ENCODE peak calls at places on chromosomes 2 and 18, in five cellular contexts. T, A, R, L and Q are unnamed samples.

GRCh38 chr2:160720098-160720497 is 226.5 kb upstream of the RBMS1 start:
- DNase-seq in A (no peak), R (no peak), L (no peak), T (no peak), Q (no peak)

GRCh38 chr2:178229927-178230326 is 35.6 kb downstream of the OSBPL6 start:
- DNase-seq in T (no peak), A (no peak), L (no peak), R (no peak), Q (no peak)

GRCh38 chr2:43464546-43464945 is 131.3 kb downstream of the THADA start:
- DNase-seq in T (no peak), L (no peak), A (no peak), R (no peak), Q (no peak)

GRCh38 chr18:31203086-31203793 is 40.6 kb upstream of the DSC1 start:
- DNase-seq in L (no peak), R (no peak), T (no peak), A (no peak), Q (no peak)

GRCh38 chr2:223865124-223865523 is 27.7 kb upstream of the AP1S3 start:
- DNase-seq in R (no peak), T (no peak), L (no peak), A (no peak), Q (no peak)

GRCh38 chr2:105179469-105180372 is 61.8 kb upstream of the GPR45 start:
- DNase-seq in L (peak), T (no peak), R (no peak), A (peak), Q (peak)

GRCh38 chr18:78831603-78832002 is 148.0 kb upstream of the SALL3 start:
- DNase-seq in A (no peak), R (no peak), L (no peak), T (no peak), Q (no peak)

GRCh38 chr2:1478311-1479305 is 65.3 kb downstream of the TPO start:
- DNase-seq in T (no peak), R (no peak), A (no peak), L (no peak), Q (no peak)

GRCh38 chr2:119794237-119794636 is 34.5 kb downstream of the PTPN4 start:
- DNase-seq in A (no peak), R (no peak), L (no peak), T (no peak), Q (no peak)

GRCh38 chr18:74796928-74797576 is 199.4 kb downstream of the ZNF407 start:
- DNase-seq in R (no peak), L (peak), T (no peak), A (no peak), Q (no peak)

GRCh38 chr2:23669413-23670244 is 257.3 kb downstream of the ATAD2B start:
- DNase-seq in T (no peak), R (peak), A (peak), L (no peak), Q (no peak)

GRCh38 chr18:34848156-34848555 is 138.1 kb downstream of the DTNA start:
- DNase-seq in T (no peak), R (no peak), L (no peak), A (no peak), Q (no peak)

GRCh38 chr2:101830555-101830954 is 133.0 kb downstream of the MAP4K4 start:
- DNase-seq in A (no peak), L (peak), T (no peak), R (no peak), Q (no peak)

GRCh38 chr2:15177103-15177502 is 384.0 kb downstream of the NBAS start:
- DNase-seq in T (peak), A (no peak), L (peak), R (no peak), Q (no peak)

GRCh38 chr2:17195016-17195415 is 323.2 kb downstream of the RAD51AP2 start:
- DNase-seq in L (no peak), R (no peak), T (no peak), A (no peak), Q (no peak)

GRCh38 chr2:189570565-189570964 is 10.0 kb downstream of the SLC40A1 start:
- DNase-seq in L (peak), T (no peak), R (no peak), A (no peak), Q (no peak)

GRCh38 chr18:48340502-48340901 is 68.7 kb downstream of the ZBTB7C start:
- DNase-seq in R (peak), T (no peak), L (no peak), A (no peak), Q (no peak)

GRCh38 chr2:197108758-197109157 is 182.3 kb upstream of the PGAP1 start:
- DNase-seq in R (peak), A (no peak), T (no peak), L (no peak), Q (no peak)

GRCh38 chr2:70003093-70003830 is 41.8 kb upstream of the ASPRV1 start:
- DNase-seq in L (no peak), R (no peak), A (no peak), T (no peak), Q (no peak)

GRCh38 chr2:128310094-128310716 is 8.5 kb downstream of the HS6ST1 start:
- DNase-seq in A (peak), L (no peak), T (peak), R (peak), Q (no peak)

GRCh38 chr2:240346015-240346752 is 89.3 kb upstream of the GPC1 start:
- DNase-seq in R (no peak), A (no peak), T (no peak), L (no peak), Q (no peak)

GRCh38 chr2:55252830-55253229 is 16.2 kb downstream of the MTIF2 start:
- DNase-seq in T (no peak), A (no peak), L (no peak), R (no peak), Q (no peak)

GRCh38 chr2:31191931-31192330 is 25.4 kb downstream of the CAPN14 start:
- DNase-seq in A (no peak), L (no peak), T (no peak), R (no peak), Q (no peak)